ENCODE peak calls at places on chromosomes 12 and 14, in ten cellular contexts. One of them, this sample, is unnamed.

GRCh38 chr12:23197266-23197665 is 572.3 kb downstream of the ETNK1 start:
- DNase-seq in fibroblast of lung: peak
- DNase-seq in stimulated activated CD8-positive, alpha-beta memory T cell treated with anti-CD3 and anti-CD28 coated beads, Interleukin-4, amount 100 ng/mL, for 4 hours: no peak
- DNase-seq in left ventricle myocardium inferior: no peak
- DNase-seq in activated effector memory CD4-positive, alpha-beta T cell treated with anti-CD3 and anti-CD28 coated beads, Interleukin-2, amount 50 U/mL, for 16 hours: no peak
- DNase-seq in aorta: no peak
- DNase-seq in D341Med: no peak
- DNase-seq in RPMI7951: no peak
- DNase-seq in stimulated activated CD4-positive, alpha-beta T cell treated with anti-CD3 and anti-CD28 coated beads, TNF-alpha, amount 100 ng/mL, for 4 hours: no peak
- DNase-seq in NCI-H1105: no peak
- DNase-seq in this sample: no peak

GRCh38 chr12:108784270-108784669 is 53.0 kb upstream of the CORO1C start:
- DNase-seq in fibroblast of lung: no peak
- DNase-seq in aorta: no peak
- DNase-seq in stimulated activated CD4-positive, alpha-beta T cell treated with anti-CD3 and anti-CD28 coated beads, TNF-alpha, amount 100 ng/mL, for 4 hours: no peak
- DNase-seq in D341Med: no peak
- DNase-seq in RPMI7951: no peak
- DNase-seq in NCI-H1105: no peak
- DNase-seq in activated effector memory CD4-positive, alpha-beta T cell treated with anti-CD3 and anti-CD28 coated beads, Interleukin-2, amount 50 U/mL, for 16 hours: no peak
- DNase-seq in stimulated activated CD8-positive, alpha-beta memory T cell treated with anti-CD3 and anti-CD28 coated beads, Interleukin-4, amount 100 ng/mL, for 4 hours: no peak
- DNase-seq in left ventricle myocardium inferior: no peak
- DNase-seq in this sample: peak

GRCh38 chr12:3004655-3005565 is 45.7 kb downstream of the TEAD4 start:
- DNase-seq in fibroblast of lung: no peak
- DNase-seq in stimulated activated CD4-positive, alpha-beta T cell treated with anti-CD3 and anti-CD28 coated beads, TNF-alpha, amount 100 ng/mL, for 4 hours: no peak
- DNase-seq in left ventricle myocardium inferior: no peak
- DNase-seq in D341Med: peak
- DNase-seq in RPMI7951: no peak
- DNase-seq in activated effector memory CD4-positive, alpha-beta T cell treated with anti-CD3 and anti-CD28 coated beads, Interleukin-2, amount 50 U/mL, for 16 hours: no peak
- DNase-seq in aorta: peak
- DNase-seq in stimulated activated CD8-positive, alpha-beta memory T cell treated with anti-CD3 and anti-CD28 coated beads, Interleukin-4, amount 100 ng/mL, for 4 hours: no peak
- DNase-seq in NCI-H1105: no peak
- DNase-seq in this sample: no peak

GRCh38 chr14:99239661-99240092 is 32.3 kb downstream of the BCL11B start:
- DNase-seq in stimulated activated CD8-positive, alpha-beta memory T cell treated with anti-CD3 and anti-CD28 coated beads, Interleukin-4, amount 100 ng/mL, for 4 hours: no peak
- DNase-seq in aorta: no peak
- DNase-seq in left ventricle myocardium inferior: no peak
- DNase-seq in D341Med: no peak
- DNase-seq in RPMI7951: no peak
- DNase-seq in activated effector memory CD4-positive, alpha-beta T cell treated with anti-CD3 and anti-CD28 coated beads, Interleukin-2, amount 50 U/mL, for 16 hours: peak
- DNase-seq in NCI-H1105: no peak
- DNase-seq in fibroblast of lung: no peak
- DNase-seq in stimulated activated CD4-positive, alpha-beta T cell treated with anti-CD3 and anti-CD28 coated beads, TNF-alpha, amount 100 ng/mL, for 4 hours: no peak
- DNase-seq in this sample: no peak

GRCh38 chr14:21846227-21846885 is 172.7 kb upstream of the OR4E1 start:
- DNase-seq in left ventricle myocardium inferior: no peak
- DNase-seq in NCI-H1105: no peak
- DNase-seq in stimulated activated CD4-positive, alpha-beta T cell treated with anti-CD3 and anti-CD28 coated beads, TNF-alpha, amount 100 ng/mL, for 4 hours: peak
- DNase-seq in fibroblast of lung: no peak
- DNase-seq in stimulated activated CD8-positive, alpha-beta memory T cell treated with anti-CD3 and anti-CD28 coated beads, Interleukin-4, amount 100 ng/mL, for 4 hours: peak
- DNase-seq in RPMI7951: peak
- DNase-seq in aorta: no peak
- DNase-seq in D341Med: no peak
- DNase-seq in activated effector memory CD4-positive, alpha-beta T cell treated with anti-CD3 and anti-CD28 coated beads, Interleukin-2, amount 50 U/mL, for 16 hours: peak
- DNase-seq in this sample: peak

GRCh38 chr14:65101631-65102440 is 481 bp downstream of the MAX start:
- DNase-seq in aorta: peak
- DNase-seq in NCI-H1105: no peak
- DNase-seq in RPMI7951: peak
- DNase-seq in left ventricle myocardium inferior: peak
- DNase-seq in stimulated activated CD4-positive, alpha-beta T cell treated with anti-CD3 and anti-CD28 coated beads, TNF-alpha, amount 100 ng/mL, for 4 hours: peak
- DNase-seq in activated effector memory CD4-positive, alpha-beta T cell treated with anti-CD3 and anti-CD28 coated beads, Interleukin-2, amount 50 U/mL, for 16 hours: peak
- DNase-seq in fibroblast of lung: no peak
- DNase-seq in D341Med: peak
- DNase-seq in stimulated activated CD8-positive, alpha-beta memory T cell treated with anti-CD3 and anti-CD28 coated beads, Interleukin-4, amount 100 ng/mL, for 4 hours: peak
- DNase-seq in this sample: no peak

GRCh38 chr14:70905316-70905715 is 1.9 kb upstream of the PCNX1 start:
- DNase-seq in aorta: no peak
- DNase-seq in left ventricle myocardium inferior: peak
- DNase-seq in stimulated activated CD4-positive, alpha-beta T cell treated with anti-CD3 and anti-CD28 coated beads, TNF-alpha, amount 100 ng/mL, for 4 hours: no peak
- DNase-seq in fibroblast of lung: no peak
- DNase-seq in activated effector memory CD4-positive, alpha-beta T cell treated with anti-CD3 and anti-CD28 coated beads, Interleukin-2, amount 50 U/mL, for 16 hours: no peak
- DNase-seq in D341Med: no peak
- DNase-seq in RPMI7951: no peak
- DNase-seq in NCI-H1105: no peak
- DNase-seq in stimulated activated CD8-positive, alpha-beta memory T cell treated with anti-CD3 and anti-CD28 coated beads, Interleukin-4, amount 100 ng/mL, for 4 hours: no peak
- DNase-seq in this sample: no peak

GRCh38 chr12:131962069-131962468 is 12.3 kb downstream of the EP400 start:
- DNase-seq in stimulated activated CD4-positive, alpha-beta T cell treated with anti-CD3 and anti-CD28 coated beads, TNF-alpha, amount 100 ng/mL, for 4 hours: no peak
- DNase-seq in left ventricle myocardium inferior: no peak
- DNase-seq in stimulated activated CD8-positive, alpha-beta memory T cell treated with anti-CD3 and anti-CD28 coated beads, Interleukin-4, amount 100 ng/mL, for 4 hours: no peak
- DNase-seq in NCI-H1105: no peak
- DNase-seq in D341Med: no peak
- DNase-seq in activated effector memory CD4-positive, alpha-beta T cell treated with anti-CD3 and anti-CD28 coated beads, Interleukin-2, amount 50 U/mL, for 16 hours: no peak
- DNase-seq in fibroblast of lung: no peak
- DNase-seq in aorta: no peak
- DNase-seq in RPMI7951: no peak
- DNase-seq in this sample: no peak

GRCh38 chr14:95388699-95389098 is 69.0 kb upstream of the CLMN start:
- DNase-seq in stimulated activated CD8-positive, alpha-beta memory T cell treated with anti-CD3 and anti-CD28 coated beads, Interleukin-4, amount 100 ng/mL, for 4 hours: no peak
- DNase-seq in RPMI7951: no peak
- DNase-seq in fibroblast of lung: no peak
- DNase-seq in activated effector memory CD4-positive, alpha-beta T cell treated with anti-CD3 and anti-CD28 coated beads, Interleukin-2, amount 50 U/mL, for 16 hours: no peak
- DNase-seq in D341Med: no peak
- DNase-seq in aorta: no peak
- DNase-seq in left ventricle myocardium inferior: no peak
- DNase-seq in stimulated activated CD4-positive, alpha-beta T cell treated with anti-CD3 and anti-CD28 coated beads, TNF-alpha, amount 100 ng/mL, for 4 hours: no peak
- DNase-seq in NCI-H1105: no peak
- DNase-seq in this sample: no peak

GRCh38 chr14:30657606-30658163 is 35.6 kb downstream of the SCFD1 start:
- DNase-seq in aorta: no peak
- DNase-seq in activated effector memory CD4-positive, alpha-beta T cell treated with anti-CD3 and anti-CD28 coated beads, Interleukin-2, amount 50 U/mL, for 16 hours: no peak
- DNase-seq in stimulated activated CD8-positive, alpha-beta memory T cell treated with anti-CD3 and anti-CD28 coated beads, Interleukin-4, amount 100 ng/mL, for 4 hours: no peak
- DNase-seq in D341Med: no peak
- DNase-seq in stimulated activated CD4-positive, alpha-beta T cell treated with anti-CD3 and anti-CD28 coated beads, TNF-alpha, amount 100 ng/mL, for 4 hours: no peak
- DNase-seq in fibroblast of lung: no peak
- DNase-seq in RPMI7951: no peak
- DNase-seq in NCI-H1105: no peak
- DNase-seq in left ventricle myocardium inferior: no peak
- DNase-seq in this sample: no peak

GRCh38 chr12:51392556-51393237 is 1.5 kb upstream of the GALNT6 start:
- DNase-seq in D341Med: no peak
- DNase-seq in stimulated activated CD4-positive, alpha-beta T cell treated with anti-CD3 and anti-CD28 coated beads, TNF-alpha, amount 100 ng/mL, for 4 hours: no peak
- DNase-seq in left ventricle myocardium inferior: no peak
- DNase-seq in RPMI7951: peak
- DNase-seq in aorta: no peak
- DNase-seq in activated effector memory CD4-positive, alpha-beta T cell treated with anti-CD3 and anti-CD28 coated beads, Interleukin-2, amount 50 U/mL, for 16 hours: no peak
- DNase-seq in stimulated activated CD8-positive, alpha-beta memory T cell treated with anti-CD3 and anti-CD28 coated beads, Interleukin-4, amount 100 ng/mL, for 4 hours: no peak
- DNase-seq in fibroblast of lung: peak
- DNase-seq in NCI-H1105: no peak
- DNase-seq in this sample: peak

GRCh38 chr12:50326636-50327284 is 43.4 kb upstream of the LIMA1 start:
- DNase-seq in activated effector memory CD4-positive, alpha-beta T cell treated with anti-CD3 and anti-CD28 coated beads, Interleukin-2, amount 50 U/mL, for 16 hours: no peak
- DNase-seq in left ventricle myocardium inferior: no peak
- DNase-seq in D341Med: no peak
- DNase-seq in stimulated activated CD8-positive, alpha-beta memory T cell treated with anti-CD3 and anti-CD28 coated beads, Interleukin-4, amount 100 ng/mL, for 4 hours: no peak
- DNase-seq in aorta: no peak
- DNase-seq in fibroblast of lung: peak
- DNase-seq in NCI-H1105: peak
- DNase-seq in RPMI7951: peak
- DNase-seq in stimulated activated CD4-positive, alpha-beta T cell treated with anti-CD3 and anti-CD28 coated beads, TNF-alpha, amount 100 ng/mL, for 4 hours: no peak
- DNase-seq in this sample: no peak

GRCh38 chr14:74649673-74650072 is 37.6 kb upstream of the LTBP2 start:
- DNase-seq in RPMI7951: peak
- DNase-seq in aorta: no peak
- DNase-seq in stimulated activated CD4-positive, alpha-beta T cell treated with anti-CD3 and anti-CD28 coated beads, TNF-alpha, amount 100 ng/mL, for 4 hours: no peak
- DNase-seq in activated effector memory CD4-positive, alpha-beta T cell treated with anti-CD3 and anti-CD28 coated beads, Interleukin-2, amount 50 U/mL, for 16 hours: no peak
- DNase-seq in D341Med: no peak
- DNase-seq in fibroblast of lung: no peak
- DNase-seq in stimulated activated CD8-positive, alpha-beta memory T cell treated with anti-CD3 and anti-CD28 coated beads, Interleukin-4, amount 100 ng/mL, for 4 hours: no peak
- DNase-seq in NCI-H1105: no peak
- DNase-seq in left ventricle myocardium inferior: no peak
- DNase-seq in this sample: no peak

GRCh38 chr12:111766608-111767361 is at the start of gene ALDH2:
- DNase-seq in stimulated activated CD4-positive, alpha-beta T cell treated with anti-CD3 and anti-CD28 coated beads, TNF-alpha, amount 100 ng/mL, for 4 hours: peak
- DNase-seq in D341Med: peak
- DNase-seq in RPMI7951: no peak
- DNase-seq in NCI-H1105: peak
- DNase-seq in aorta: peak
- DNase-seq in fibroblast of lung: peak
- DNase-seq in stimulated activated CD8-positive, alpha-beta memory T cell treated with anti-CD3 and anti-CD28 coated beads, Interleukin-4, amount 100 ng/mL, for 4 hours: peak
- DNase-seq in left ventricle myocardium inferior: peak
- DNase-seq in activated effector memory CD4-positive, alpha-beta T cell treated with anti-CD3 and anti-CD28 coated beads, Interleukin-2, amount 50 U/mL, for 16 hours: peak
- DNase-seq in this sample: peak

GRCh38 chr12:100908501-100908900 is 113.9 kb downstream of the ANO4 start:
- DNase-seq in D341Med: no peak
- DNase-seq in RPMI7951: no peak
- DNase-seq in fibroblast of lung: peak
- DNase-seq in stimulated activated CD4-positive, alpha-beta T cell treated with anti-CD3 and anti-CD28 coated beads, TNF-alpha, amount 100 ng/mL, for 4 hours: no peak
- DNase-seq in stimulated activated CD8-positive, alpha-beta memory T cell treated with anti-CD3 and anti-CD28 coated beads, Interleukin-4, amount 100 ng/mL, for 4 hours: no peak
- DNase-seq in aorta: no peak
- DNase-seq in left ventricle myocardium inferior: no peak
- DNase-seq in activated effector memory CD4-positive, alpha-beta T cell treated with anti-CD3 and anti-CD28 coated beads, Interleukin-2, amount 50 U/mL, for 16 hours: no peak
- DNase-seq in NCI-H1105: no peak
- DNase-seq in this sample: no peak

GRCh38 chr14:36070056-36071043 is 106.2 kb downstream of the PTCSC3 start:
- DNase-seq in stimulated activated CD4-positive, alpha-beta T cell treated with anti-CD3 and anti-CD28 coated beads, TNF-alpha, amount 100 ng/mL, for 4 hours: no peak
- DNase-seq in left ventricle myocardium inferior: peak
- DNase-seq in aorta: no peak
- DNase-seq in fibroblast of lung: peak
- DNase-seq in RPMI7951: peak
- DNase-seq in activated effector memory CD4-positive, alpha-beta T cell treated with anti-CD3 and anti-CD28 coated beads, Interleukin-2, amount 50 U/mL, for 16 hours: peak
- DNase-seq in NCI-H1105: peak
- DNase-seq in D341Med: peak
- DNase-seq in stimulated activated CD8-positive, alpha-beta memory T cell treated with anti-CD3 and anti-CD28 coated beads, Interleukin-4, amount 100 ng/mL, for 4 hours: no peak
- DNase-seq in this sample: peak